ENCODE peak calls at places on chromosomes 2 and 18, in eight cellular contexts. One of them, this sample, is unnamed.
A peak's percentile ranks its signal among the peaks of the same experiment; 100 is the strongest.

GRCh38 chr2:18063826-18064485 is 185.5 kb downstream of the KCNS3 start:
- DNase-seq in HT1080: no peak
- DNase-seq in fibroblast of the aortic adventitia: peak; percentile 7
- DNase-seq in glutamatergic neuron: no peak
- DNase-seq in ecto neural progenitor cell: no peak
- DNase-seq in M059J: no peak
- DNase-seq in HEK293T: no peak
- DNase-seq in HTR-8/SVneo: no peak
- DNase-seq in this sample: no peak

GRCh38 chr2:229489016-229489415 is 217.9 kb upstream of the PID1 start:
- DNase-seq in HTR-8/SVneo: peak; percentile 84
- DNase-seq in fibroblast of the aortic adventitia: peak; percentile 9
- DNase-seq in M059J: peak; percentile 98
- DNase-seq in glutamatergic neuron: peak; percentile 23
- DNase-seq in HT1080: peak; percentile 99
- DNase-seq in HEK293T: no peak
- DNase-seq in ecto neural progenitor cell: no peak
- DNase-seq in this sample: no peak

GRCh38 chr18:48891721-48892120 is 59.0 kb downstream of the SMAD7 start:
- DNase-seq in M059J: no peak
- DNase-seq in glutamatergic neuron: no peak
- DNase-seq in ecto neural progenitor cell: peak; percentile 36
- DNase-seq in fibroblast of the aortic adventitia: no peak
- DNase-seq in HTR-8/SVneo: no peak
- DNase-seq in HEK293T: no peak
- DNase-seq in HT1080: no peak
- DNase-seq in this sample: no peak

GRCh38 chr2:240985881-240986786 is 12.3 kb upstream of the SNED1 start:
- DNase-seq in M059J: no peak
- DNase-seq in glutamatergic neuron: no peak
- DNase-seq in HEK293T: no peak
- DNase-seq in HT1080: no peak
- DNase-seq in fibroblast of the aortic adventitia: no peak
- DNase-seq in ecto neural progenitor cell: no peak
- DNase-seq in HTR-8/SVneo: no peak
- DNase-seq in this sample: no peak

GRCh38 chr2:165874445-165875039 is 79.0 kb downstream of the TTC21B start:
- DNase-seq in glutamatergic neuron: no peak
- DNase-seq in fibroblast of the aortic adventitia: peak; percentile 78
- DNase-seq in HEK293T: peak; percentile 48
- DNase-seq in HT1080: peak; percentile 54
- DNase-seq in M059J: peak; percentile 58
- DNase-seq in HTR-8/SVneo: peak; percentile 39
- DNase-seq in ecto neural progenitor cell: no peak
- DNase-seq in this sample: peak; percentile 52

GRCh38 chr2:241613018-241613780 is 23.8 kb downstream of the THAP4 start:
- DNase-seq in M059J: no peak
- DNase-seq in HTR-8/SVneo: no peak
- DNase-seq in ecto neural progenitor cell: no peak
- DNase-seq in fibroblast of the aortic adventitia: peak; percentile 43
- DNase-seq in glutamatergic neuron: no peak
- DNase-seq in HEK293T: no peak
- DNase-seq in HT1080: no peak
- DNase-seq in this sample: no peak

GRCh38 chr2:85743304-85743978 is 10.3 kb upstream of the ATOH8 start:
- DNase-seq in HEK293T: no peak
- DNase-seq in HT1080: no peak
- DNase-seq in fibroblast of the aortic adventitia: peak; percentile 78
- DNase-seq in M059J: peak; percentile 88
- DNase-seq in glutamatergic neuron: no peak
- DNase-seq in HTR-8/SVneo: no peak
- DNase-seq in ecto neural progenitor cell: no peak
- DNase-seq in this sample: no peak

GRCh38 chr2:86622409-86622877 is 1.2 kb downstream of the RNF103 start:
- DNase-seq in glutamatergic neuron: peak; percentile 27
- DNase-seq in HEK293T: peak; percentile 12
- DNase-seq in HTR-8/SVneo: peak; percentile 26
- DNase-seq in M059J: peak; percentile 49
- DNase-seq in HT1080: peak; percentile 28
- DNase-seq in ecto neural progenitor cell: no peak
- DNase-seq in fibroblast of the aortic adventitia: peak; percentile 19
- DNase-seq in this sample: peak; percentile 43

GRCh38 chr2:123438277-123439050 is 586.6 kb upstream of the CNTNAP5 start:
- DNase-seq in fibroblast of the aortic adventitia: no peak
- DNase-seq in M059J: no peak
- DNase-seq in HT1080: no peak
- DNase-seq in HTR-8/SVneo: no peak
- DNase-seq in ecto neural progenitor cell: no peak
- DNase-seq in glutamatergic neuron: no peak
- DNase-seq in HEK293T: no peak
- DNase-seq in this sample: no peak

GRCh38 chr2:215410932-215411285 is 25.0 kb downstream of the FN1 start:
- DNase-seq in glutamatergic neuron: no peak
- DNase-seq in M059J: peak; percentile 95
- DNase-seq in HEK293T: no peak
- DNase-seq in HTR-8/SVneo: peak; percentile 72
- DNase-seq in HT1080: peak; percentile 95
- DNase-seq in fibroblast of the aortic adventitia: peak; percentile 98
- DNase-seq in ecto neural progenitor cell: no peak
- DNase-seq in this sample: no peak

GRCh38 chr2:8402222-8402621 is 279.6 kb upstream of the ID2 start:
- DNase-seq in HT1080: no peak
- DNase-seq in M059J: no peak
- DNase-seq in HTR-8/SVneo: no peak
- DNase-seq in glutamatergic neuron: no peak
- DNase-seq in HEK293T: no peak
- DNase-seq in fibroblast of the aortic adventitia: no peak
- DNase-seq in ecto neural progenitor cell: no peak
- DNase-seq in this sample: no peak

GRCh38 chr18:63155169-63155852 is 164.3 kb downstream of the BCL2 start:
- DNase-seq in glutamatergic neuron: peak; percentile 80
- DNase-seq in HEK293T: peak; percentile 71
- DNase-seq in ecto neural progenitor cell: peak; percentile 77
- DNase-seq in HT1080: peak; percentile 31
- DNase-seq in HTR-8/SVneo: peak; percentile 12
- DNase-seq in fibroblast of the aortic adventitia: no peak
- DNase-seq in M059J: peak; percentile 35
- DNase-seq in this sample: peak; percentile 79

GRCh38 chr2:201216918-201217317 is 34.0 kb downstream of the CASP10 start:
- DNase-seq in glutamatergic neuron: no peak
- DNase-seq in HT1080: no peak
- DNase-seq in M059J: no peak
- DNase-seq in HEK293T: no peak
- DNase-seq in ecto neural progenitor cell: no peak
- DNase-seq in HTR-8/SVneo: no peak
- DNase-seq in fibroblast of the aortic adventitia: no peak
- DNase-seq in this sample: no peak

GRCh38 chr2:234245945-234246344 is 195.4 kb downstream of the SPP2 start:
- DNase-seq in HEK293T: no peak
- DNase-seq in ecto neural progenitor cell: no peak
- DNase-seq in HT1080: peak; percentile 99
- DNase-seq in M059J: peak; percentile 94
- DNase-seq in HTR-8/SVneo: peak; percentile 76
- DNase-seq in glutamatergic neuron: no peak
- DNase-seq in fibroblast of the aortic adventitia: peak; percentile 84
- DNase-seq in this sample: no peak

GRCh38 chr2:240392948-240393830 is 42.3 kb upstream of the GPC1 start:
- DNase-seq in glutamatergic neuron: peak; percentile 5
- DNase-seq in fibroblast of the aortic adventitia: no peak
- DNase-seq in HEK293T: no peak
- DNase-seq in M059J: no peak
- DNase-seq in HT1080: no peak
- DNase-seq in HTR-8/SVneo: no peak
- DNase-seq in ecto neural progenitor cell: no peak
- DNase-seq in this sample: no peak

GRCh38 chr18:42028232-42028832 is 73.3 kb downstream of the PIK3C3 start:
- DNase-seq in fibroblast of the aortic adventitia: peak; percentile 55
- DNase-seq in HEK293T: peak; percentile 21
- DNase-seq in HTR-8/SVneo: peak; percentile 17
- DNase-seq in ecto neural progenitor cell: no peak
- DNase-seq in HT1080: peak; percentile 23
- DNase-seq in M059J: peak; percentile 26
- DNase-seq in glutamatergic neuron: peak; percentile 36
- DNase-seq in this sample: peak; percentile 30

GRCh38 chr2:102615620-102616436 is 3.5 kb upstream of the SLC9A2 start:
- DNase-seq in HT1080: peak; percentile 43
- DNase-seq in HTR-8/SVneo: peak; percentile 67
- DNase-seq in M059J: peak; percentile 37
- DNase-seq in HEK293T: peak; percentile 75
- DNase-seq in ecto neural progenitor cell: peak; percentile 58
- DNase-seq in fibroblast of the aortic adventitia: peak; percentile 63
- DNase-seq in glutamatergic neuron: peak; percentile 74
- DNase-seq in this sample: peak; percentile 62

GRCh38 chr2:150570712-150571111 is 83.2 kb upstream of the RND3 start:
- DNase-seq in M059J: peak; percentile 85
- DNase-seq in fibroblast of the aortic adventitia: peak; percentile 89
- DNase-seq in HEK293T: no peak
- DNase-seq in HT1080: peak; percentile 87
- DNase-seq in HTR-8/SVneo: peak; percentile 64
- DNase-seq in glutamatergic neuron: no peak
- DNase-seq in ecto neural progenitor cell: no peak
- DNase-seq in this sample: no peak

GRCh38 chr2:152694161-152694661 is 23.1 kb downstream of the PRPF40A start:
- DNase-seq in M059J: peak; percentile 89
- DNase-seq in fibroblast of the aortic adventitia: peak; percentile 60
- DNase-seq in HT1080: peak; percentile 84
- DNase-seq in HEK293T: no peak
- DNase-seq in ecto neural progenitor cell: no peak
- DNase-seq in glutamatergic neuron: no peak
- DNase-seq in HTR-8/SVneo: peak; percentile 46
- DNase-seq in this sample: no peak

GRCh38 chr2:44136186-44136585 is 32.5 kb upstream of the PPM1B start:
- DNase-seq in HT1080: peak; percentile 15
- DNase-seq in glutamatergic neuron: no peak
- DNase-seq in ecto neural progenitor cell: no peak
- DNase-seq in M059J: peak; percentile 85
- DNase-seq in HEK293T: no peak
- DNase-seq in HTR-8/SVneo: peak; percentile 52
- DNase-seq in fibroblast of the aortic adventitia: peak; percentile 76
- DNase-seq in this sample: no peak

GRCh38 chr2:98828793-98829371 is 98.0 kb upstream of the MGAT4A start:
- DNase-seq in ecto neural progenitor cell: no peak
- DNase-seq in fibroblast of the aortic adventitia: no peak
- DNase-seq in M059J: peak; percentile 9
- DNase-seq in HEK293T: no peak
- DNase-seq in HTR-8/SVneo: no peak
- DNase-seq in HT1080: no peak
- DNase-seq in glutamatergic neuron: no peak
- DNase-seq in this sample: peak; percentile 64

GRCh38 chr2:239326831-239327535 is 73.8 kb downstream of the HDAC4 start:
- DNase-seq in HT1080: peak; percentile 66
- DNase-seq in M059J: peak; percentile 57
- DNase-seq in glutamatergic neuron: no peak
- DNase-seq in ecto neural progenitor cell: peak; percentile 31
- DNase-seq in HTR-8/SVneo: no peak
- DNase-seq in HEK293T: no peak
- DNase-seq in fibroblast of the aortic adventitia: no peak
- DNase-seq in this sample: no peak

GRCh38 chr18:22964116-22964515 is 31.0 kb downstream of the RBBP8 start:
- DNase-seq in HT1080: no peak
- DNase-seq in ecto neural progenitor cell: no peak
- DNase-seq in fibroblast of the aortic adventitia: peak; percentile 37
- DNase-seq in glutamatergic neuron: no peak
- DNase-seq in HTR-8/SVneo: no peak
- DNase-seq in HEK293T: no peak
- DNase-seq in M059J: no peak
- DNase-seq in this sample: no peak

GRCh38 chr2:25711641-25712369 is 38.4 kb upstream of the DTNB start:
- DNase-seq in HTR-8/SVneo: no peak
- DNase-seq in fibroblast of the aortic adventitia: no peak
- DNase-seq in glutamatergic neuron: no peak
- DNase-seq in HEK293T: no peak
- DNase-seq in HT1080: no peak
- DNase-seq in M059J: no peak
- DNase-seq in ecto neural progenitor cell: no peak
- DNase-seq in this sample: peak; percentile 88

GRCh38 chr2:83103602-83104001 is 1355.5 kb downstream of the SUCLG1 start:
- DNase-seq in HTR-8/SVneo: peak; percentile 36
- DNase-seq in fibroblast of the aortic adventitia: peak; percentile 80
- DNase-seq in glutamatergic neuron: no peak
- DNase-seq in HT1080: peak; percentile 68
- DNase-seq in M059J: peak; percentile 76
- DNase-seq in HEK293T: no peak
- DNase-seq in ecto neural progenitor cell: no peak
- DNase-seq in this sample: no peak

GRCh38 chr2:124983595-124983994 is 958.5 kb downstream of the CNTNAP5 start:
- DNase-seq in HT1080: peak; percentile 97
- DNase-seq in glutamatergic neuron: no peak
- DNase-seq in HEK293T: no peak
- DNase-seq in HTR-8/SVneo: no peak
- DNase-seq in M059J: peak; percentile 97
- DNase-seq in fibroblast of the aortic adventitia: peak; percentile 13
- DNase-seq in ecto neural progenitor cell: no peak
- DNase-seq in this sample: no peak

This sample was measured in KBM-7.